ENCODE peak calls at places on chromosomes 7 and 10, in nine cellular contexts. One of them, this sample, is unnamed.
A peak's percentile ranks its signal among the peaks of the same experiment; 100 is the strongest.

GRCh38 chr7:28225581-28225980 is 45.0 kb upstream of the JAZF1 start:
- DNase-seq in LNCaP clone FGC: no peak
- DNase-seq in AG09319: no peak
- DNase-seq in epithelial cell of esophagus: no peak
- DNase-seq in GM20000: no peak
- DNase-seq in ascending aorta: no peak
- DNase-seq in cardiac muscle cell: no peak
- DNase-seq in progenitor cell of endocrine pancreas: no peak
- DNase-seq in A549: no peak
- DNase-seq in this sample: no peak

GRCh38 chr7:5549096-5549896 is 125.7 kb upstream of the TNRC18 start:
- DNase-seq in A549: peak; percentile 91
- DNase-seq in ascending aorta: no peak
- DNase-seq in AG09319: no peak
- DNase-seq in progenitor cell of endocrine pancreas: no peak
- DNase-seq in epithelial cell of esophagus: peak; percentile 99
- DNase-seq in GM20000: no peak
- DNase-seq in cardiac muscle cell: peak; percentile 56
- DNase-seq in LNCaP clone FGC: no peak
- DNase-seq in this sample: no peak

GRCh38 chr7:46071076-46071475 is 150.0 kb upstream of the IGFBP3 start:
- DNase-seq in epithelial cell of esophagus: peak; percentile 10
- DNase-seq in A549: no peak
- DNase-seq in cardiac muscle cell: peak; percentile 79
- DNase-seq in AG09319: no peak
- DNase-seq in LNCaP clone FGC: no peak
- DNase-seq in progenitor cell of endocrine pancreas: no peak
- DNase-seq in GM20000: no peak
- DNase-seq in ascending aorta: no peak
- DNase-seq in this sample: no peak

GRCh38 chr10:121526801-121527221 is 71.4 kb downstream of the FGFR2 start:
- DNase-seq in LNCaP clone FGC: no peak
- DNase-seq in epithelial cell of esophagus: no peak
- DNase-seq in A549: no peak
- DNase-seq in AG09319: no peak
- DNase-seq in ascending aorta: no peak
- DNase-seq in GM20000: no peak
- DNase-seq in progenitor cell of endocrine pancreas: no peak
- DNase-seq in cardiac muscle cell: no peak
- DNase-seq in this sample: no peak

GRCh38 chr7:2567663-2568238 is 9.0 kb downstream of the IQCE start:
- DNase-seq in progenitor cell of endocrine pancreas: no peak
- DNase-seq in ascending aorta: no peak
- DNase-seq in AG09319: no peak
- DNase-seq in epithelial cell of esophagus: peak; percentile 34
- DNase-seq in GM20000: no peak
- DNase-seq in LNCaP clone FGC: no peak
- DNase-seq in A549: no peak
- DNase-seq in cardiac muscle cell: peak; percentile 55
- DNase-seq in this sample: peak; percentile 51

GRCh38 chr7:52447781-52448180 is 587.7 kb upstream of the POM121L12 start:
- DNase-seq in A549: no peak
- DNase-seq in AG09319: no peak
- DNase-seq in ascending aorta: no peak
- DNase-seq in GM20000: no peak
- DNase-seq in progenitor cell of endocrine pancreas: no peak
- DNase-seq in epithelial cell of esophagus: peak; percentile 63
- DNase-seq in cardiac muscle cell: no peak
- DNase-seq in LNCaP clone FGC: no peak
- DNase-seq in this sample: no peak

GRCh38 chr7:1458676-1459511 is at the start of gene MICALL2:
- DNase-seq in progenitor cell of endocrine pancreas: no peak
- DNase-seq in A549: peak; percentile 67
- DNase-seq in cardiac muscle cell: peak; percentile 86
- DNase-seq in ascending aorta: peak; percentile 61
- DNase-seq in epithelial cell of esophagus: peak; percentile 85
- DNase-seq in LNCaP clone FGC: no peak
- DNase-seq in AG09319: peak; percentile 59
- DNase-seq in GM20000: no peak
- DNase-seq in this sample: peak; percentile 36

GRCh38 chr7:10708447-10708846 is 265.2 kb upstream of the PHF14 start:
- DNase-seq in epithelial cell of esophagus: peak; percentile 49
- DNase-seq in A549: peak; percentile 43
- DNase-seq in progenitor cell of endocrine pancreas: no peak
- DNase-seq in ascending aorta: no peak
- DNase-seq in LNCaP clone FGC: peak; percentile 28
- DNase-seq in cardiac muscle cell: no peak
- DNase-seq in GM20000: no peak
- DNase-seq in AG09319: no peak
- DNase-seq in this sample: peak; percentile 34

GRCh38 chr10:91613411-91614253 is 19.2 kb downstream of the PPP1R3C start:
- DNase-seq in AG09319: peak; percentile 84
- DNase-seq in A549: peak; percentile 82
- DNase-seq in GM20000: no peak
- DNase-seq in ascending aorta: no peak
- DNase-seq in progenitor cell of endocrine pancreas: no peak
- DNase-seq in LNCaP clone FGC: no peak
- DNase-seq in cardiac muscle cell: peak; percentile 65
- DNase-seq in epithelial cell of esophagus: peak; percentile 93
- DNase-seq in this sample: no peak

GRCh38 chr7:66617295-66617694 is 11.4 kb upstream of the KCTD7 start:
- DNase-seq in GM20000: no peak
- DNase-seq in ascending aorta: no peak
- DNase-seq in LNCaP clone FGC: no peak
- DNase-seq in progenitor cell of endocrine pancreas: no peak
- DNase-seq in AG09319: no peak
- DNase-seq in A549: no peak
- DNase-seq in epithelial cell of esophagus: no peak
- DNase-seq in cardiac muscle cell: peak; percentile 60
- DNase-seq in this sample: no peak

GRCh38 chr10:82089327-82089726 is 214.3 kb downstream of the NRG3 start:
- DNase-seq in LNCaP clone FGC: no peak
- DNase-seq in A549: no peak
- DNase-seq in progenitor cell of endocrine pancreas: no peak
- DNase-seq in epithelial cell of esophagus: no peak
- DNase-seq in cardiac muscle cell: no peak
- DNase-seq in AG09319: no peak
- DNase-seq in GM20000: no peak
- DNase-seq in ascending aorta: no peak
- DNase-seq in this sample: peak; percentile 7
- TF ChIP-seq CTCF in LNCaP clone FGC: no peak
- TF ChIP-seq CTCF in A549: no peak
- TF ChIP-seq CTCF in progenitor cell of endocrine pancreas: no peak
- TF ChIP-seq CTCF in epithelial cell of esophagus: no peak
- TF ChIP-seq CTCF in cardiac muscle cell: no peak
- TF ChIP-seq CTCF in AG09319: no peak
- TF ChIP-seq CTCF in GM20000: no peak
- TF ChIP-seq CTCF in ascending aorta: no peak
- TF ChIP-seq CTCF in this sample: no peak

GRCh38 chr7:36303202-36304098 is 86.2 kb upstream of the ANLN start:
- DNase-seq in epithelial cell of esophagus: peak; percentile 90
- DNase-seq in cardiac muscle cell: peak; percentile 93
- DNase-seq in A549: peak; percentile 87
- DNase-seq in AG09319: peak; percentile 83
- DNase-seq in progenitor cell of endocrine pancreas: no peak
- DNase-seq in LNCaP clone FGC: peak; percentile 92
- DNase-seq in GM20000: no peak
- DNase-seq in ascending aorta: peak; percentile 76
- DNase-seq in this sample: no peak
- TF ChIP-seq CTCF in epithelial cell of esophagus: no peak
- TF ChIP-seq CTCF in cardiac muscle cell: no peak
- TF ChIP-seq CTCF in A549: no peak
- TF ChIP-seq CTCF in AG09319: no peak
- TF ChIP-seq CTCF in progenitor cell of endocrine pancreas: no peak
- TF ChIP-seq CTCF in LNCaP clone FGC: no peak
- TF ChIP-seq CTCF in GM20000: no peak
- TF ChIP-seq CTCF in ascending aorta: no peak
- TF ChIP-seq CTCF in this sample: no peak

DNA sequence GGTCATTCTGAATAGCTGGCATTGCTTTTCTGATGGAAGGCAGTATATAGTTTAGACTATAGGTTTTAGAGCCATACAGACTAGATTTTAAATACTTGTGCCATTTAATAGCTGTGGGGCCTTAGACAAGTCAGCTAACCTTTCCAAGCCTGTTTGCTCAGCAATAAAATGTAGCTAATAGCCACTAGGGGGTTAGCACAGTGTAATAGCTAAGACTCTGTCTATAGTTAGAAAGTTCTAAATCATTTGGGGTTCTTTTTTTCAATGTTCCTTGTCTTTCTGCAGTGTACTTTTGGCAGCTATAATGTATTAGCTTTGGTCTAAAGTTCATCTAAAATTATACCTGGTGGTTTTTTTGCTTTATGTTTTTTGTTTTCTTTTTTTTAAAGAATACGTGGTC is 7.5 kb upstream of the KIFBP start:
- DNase-seq in progenitor cell of endocrine pancreas: no peak
- DNase-seq in LNCaP clone FGC: no peak
- DNase-seq in cardiac muscle cell: peak; percentile 19
- DNase-seq in GM20000: no peak
- DNase-seq in epithelial cell of esophagus: peak; percentile 11
- DNase-seq in AG09319: no peak
- DNase-seq in A549: peak; percentile 35
- DNase-seq in ascending aorta: no peak
- DNase-seq in this sample: no peak
- TF ChIP-seq CTCF in progenitor cell of endocrine pancreas: peak; percentile 50
- TF ChIP-seq CTCF in LNCaP clone FGC: peak; percentile 39
- TF ChIP-seq CTCF in cardiac muscle cell: peak; percentile 28
- TF ChIP-seq CTCF in GM20000: no peak
- TF ChIP-seq CTCF in epithelial cell of esophagus: peak; percentile 38
- TF ChIP-seq CTCF in AG09319: peak; percentile 8
- TF ChIP-seq CTCF in A549: peak; percentile 22
- TF ChIP-seq CTCF in ascending aorta: no peak
- TF ChIP-seq CTCF in this sample: no peak

GRCh38 chr7:92693519-92693918 is 103.3 kb upstream of the FAM133B start:
- DNase-seq in epithelial cell of esophagus: no peak
- DNase-seq in A549: no peak
- DNase-seq in progenitor cell of endocrine pancreas: no peak
- DNase-seq in GM20000: no peak
- DNase-seq in cardiac muscle cell: no peak
- DNase-seq in LNCaP clone FGC: no peak
- DNase-seq in ascending aorta: no peak
- DNase-seq in AG09319: no peak
- DNase-seq in this sample: no peak

GRCh38 chr7:92694211-92694610 is 104.0 kb upstream of the FAM133B start:
- DNase-seq in LNCaP clone FGC: no peak
- DNase-seq in AG09319: no peak
- DNase-seq in GM20000: no peak
- DNase-seq in ascending aorta: no peak
- DNase-seq in epithelial cell of esophagus: no peak
- DNase-seq in A549: no peak
- DNase-seq in progenitor cell of endocrine pancreas: no peak
- DNase-seq in cardiac muscle cell: no peak
- DNase-seq in this sample: no peak

GRCh38 chr7:92695308-92696261 is 105.4 kb upstream of the FAM133B start:
- DNase-seq in AG09319: peak; percentile 88
- DNase-seq in GM20000: no peak
- DNase-seq in epithelial cell of esophagus: peak; percentile 42
- DNase-seq in LNCaP clone FGC: no peak
- DNase-seq in progenitor cell of endocrine pancreas: peak; percentile 42
- DNase-seq in cardiac muscle cell: peak; percentile 95
- DNase-seq in A549: peak; percentile 81
- DNase-seq in ascending aorta: no peak
- DNase-seq in this sample: peak; percentile 28

GRCh38 chr7:92696584-92696983 is 106.4 kb upstream of the FAM133B start:
- DNase-seq in LNCaP clone FGC: no peak
- DNase-seq in progenitor cell of endocrine pancreas: no peak
- DNase-seq in ascending aorta: no peak
- DNase-seq in cardiac muscle cell: no peak
- DNase-seq in AG09319: no peak
- DNase-seq in GM20000: no peak
- DNase-seq in A549: no peak
- DNase-seq in epithelial cell of esophagus: no peak
- DNase-seq in this sample: no peak

GRCh38 chr7:92691578-92691977 is 101.4 kb upstream of the FAM133B start:
- DNase-seq in cardiac muscle cell: peak; percentile 78
- DNase-seq in AG09319: peak; percentile 28
- DNase-seq in A549: peak; percentile 69
- DNase-seq in GM20000: peak; percentile 40
- DNase-seq in ascending aorta: no peak
- DNase-seq in progenitor cell of endocrine pancreas: no peak
- DNase-seq in LNCaP clone FGC: peak; percentile 30
- DNase-seq in epithelial cell of esophagus: peak; percentile 70
- DNase-seq in this sample: peak; percentile 12
- TF ChIP-seq CTCF in cardiac muscle cell: peak; percentile 60
- TF ChIP-seq CTCF in AG09319: peak; percentile 58
- TF ChIP-seq CTCF in A549: peak; percentile 72
- TF ChIP-seq CTCF in GM20000: peak; percentile 43
- TF ChIP-seq CTCF in ascending aorta: peak; percentile 49
- TF ChIP-seq CTCF in progenitor cell of endocrine pancreas: peak; percentile 66
- TF ChIP-seq CTCF in LNCaP clone FGC: peak; percentile 49
- TF ChIP-seq CTCF in epithelial cell of esophagus: peak; percentile 47
- TF ChIP-seq CTCF in this sample: peak; percentile 53

DNA sequence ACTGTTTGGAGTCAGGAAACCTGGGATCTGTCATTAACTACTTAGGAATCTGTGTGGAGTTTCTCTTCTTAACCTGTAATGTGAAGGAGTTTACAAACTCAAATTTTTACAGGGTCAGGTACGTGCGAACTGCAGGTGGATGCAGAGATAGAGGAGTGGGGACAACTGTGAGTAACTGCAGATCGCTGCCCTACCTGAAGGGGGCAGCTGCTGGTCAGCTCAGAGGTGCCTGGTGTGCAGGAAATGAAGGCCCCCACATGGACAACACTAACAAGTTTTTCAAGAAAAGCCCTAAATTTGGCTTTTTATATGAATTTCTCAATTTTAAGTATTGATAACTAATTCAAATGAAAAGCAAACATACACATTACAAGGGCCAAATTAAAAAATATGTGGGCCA is 380.0 kb downstream of the REEP3 start:
- DNase-seq in GM20000: no peak
- DNase-seq in AG09319: no peak
- DNase-seq in LNCaP clone FGC: no peak
- DNase-seq in ascending aorta: no peak
- DNase-seq in epithelial cell of esophagus: no peak
- DNase-seq in cardiac muscle cell: no peak
- DNase-seq in A549: peak; percentile 4
- DNase-seq in progenitor cell of endocrine pancreas: no peak
- DNase-seq in this sample: no peak
- TF ChIP-seq CTCF in GM20000: peak; percentile 5
- TF ChIP-seq CTCF in AG09319: peak; percentile 3
- TF ChIP-seq CTCF in LNCaP clone FGC: peak; percentile 31
- TF ChIP-seq CTCF in ascending aorta: no peak
- TF ChIP-seq CTCF in epithelial cell of esophagus: no peak
- TF ChIP-seq CTCF in cardiac muscle cell: peak; percentile 35
- TF ChIP-seq CTCF in A549: no peak
- TF ChIP-seq CTCF in progenitor cell of endocrine pancreas: peak; percentile 25
- TF ChIP-seq CTCF in this sample: peak; percentile 44

GRCh38 chr10:132637477-132638129 is 100.0 kb downstream of the INPP5A start:
- DNase-seq in epithelial cell of esophagus: peak; percentile 62
- DNase-seq in GM20000: peak; percentile 89
- DNase-seq in ascending aorta: no peak
- DNase-seq in A549: peak; percentile 66
- DNase-seq in LNCaP clone FGC: peak; percentile 32
- DNase-seq in cardiac muscle cell: peak; percentile 78
- DNase-seq in AG09319: no peak
- DNase-seq in progenitor cell of endocrine pancreas: no peak
- DNase-seq in this sample: peak; percentile 37
- TF ChIP-seq CTCF in epithelial cell of esophagus: peak; percentile 70
- TF ChIP-seq CTCF in GM20000: peak; percentile 41
- TF ChIP-seq CTCF in ascending aorta: peak; percentile 81
- TF ChIP-seq CTCF in A549: peak; percentile 86
- TF ChIP-seq CTCF in LNCaP clone FGC: peak; percentile 81
- TF ChIP-seq CTCF in cardiac muscle cell: peak; percentile 75
- TF ChIP-seq CTCF in AG09319: peak; percentile 74
- TF ChIP-seq CTCF in progenitor cell of endocrine pancreas: peak; percentile 74
- TF ChIP-seq CTCF in this sample: peak; percentile 53